ENCODE peak calls at places on chromosomes 4 and X, in seven cellular contexts. U, N, T, K, L, J and G are unnamed samples.

GRCh38 chrX:48697182-48697727 is 721 bp downstream of the SUV39H1 start:
- DNase-seq in U (no peak), N (no peak), T (no peak), K (no peak), L (no peak), J (no peak), G (peak)

GRCh38 chrX:27910412-27910811 is 70.8 kb downstream of the DCAF8L1 start:
- DNase-seq in U (no peak), N (no peak), T (no peak), K (no peak), L (no peak), J (no peak), G (no peak)

GRCh38 chr4:7828011-7828720 is 111.5 kb downstream of the AFAP1 start:
- DNase-seq in U (no peak), N (peak), T (no peak), K (peak), L (peak), J (peak), G (peak)

GRCh38 chr4:13674971-13675370 is 47.4 kb upstream of the BOD1L1 start:
- DNase-seq in U (no peak), N (no peak), T (no peak), K (no peak), L (no peak), J (no peak), G (no peak)

GRCh38 chr4:117447925-117448324 is 362.5 kb upstream of the TRAM1L1 start:
- DNase-seq in U (no peak), N (no peak), T (peak), K (no peak), L (no peak), J (peak), G (no peak)

GRCh38 chr4:105996845-105997244 is 101.6 kb downstream of the NPNT start:
- DNase-seq in U (no peak), N (no peak), T (no peak), K (no peak), L (no peak), J (no peak), G (no peak)

GRCh38 chr4:4383085-4383484 is 3.8 kb upstream of the NSG1 start:
- DNase-seq in U (no peak), N (peak), T (no peak), K (no peak), L (no peak), J (no peak), G (no peak)

GRCh38 chr4:139171878-139172691 is 4.9 kb downstream of the ELF2 start:
- DNase-seq in U (no peak), N (no peak), T (no peak), K (no peak), L (no peak), J (no peak), G (no peak)

GRCh38 chrX:154727418-154728323 is 23.2 kb downstream of the GAB3 start:
- DNase-seq in U (no peak), N (peak), T (no peak), K (peak), L (no peak), J (no peak), G (no peak)

GRCh38 chr4:182343435-182343834 is 100.2 kb downstream of the TENM3 start:
- DNase-seq in U (no peak), N (no peak), T (no peak), K (no peak), L (no peak), J (no peak), G (no peak)

GRCh38 chr4:154441982-154442381 is 49.6 kb downstream of the DCHS2 start:
- DNase-seq in U (no peak), N (no peak), T (no peak), K (no peak), L (no peak), J (no peak), G (no peak)

GRCh38 chr4:61380865-61381264 is 180.7 kb downstream of the ADGRL3 start:
- DNase-seq in U (no peak), N (no peak), T (no peak), K (no peak), L (no peak), J (no peak), G (no peak)

GRCh38 chr4:73676881-73677323 is 56.7 kb upstream of the RASSF6 start:
- DNase-seq in U (no peak), N (no peak), T (no peak), K (no peak), L (no peak), J (no peak), G (no peak)